ENCODE peak calls at places on chromosome 12, in four cellular contexts. B, L, S and D are unnamed samples.
A peak's percentile ranks its signal among the peaks of the same experiment; 100 is the strongest.

GRCh38 chr12:89556976-89557375 is 31.1 kb upstream of the POC1B start:
- DNase-seq in L (no peak), S (no peak), B (no peak), D (no peak)

GRCh38 chr12:28770329-28770728 is 378.7 kb upstream of the FAR2 start:
- DNase-seq in L (no peak), S (peak; percentile 7), B (no peak), D (peak; percentile 34)

GRCh38 chr12:50690923-50691322 is 73.0 kb upstream of the ATF1 start:
- DNase-seq in B (no peak), S (no peak), L (no peak), D (no peak)

GRCh38 chr12:122981036-122981471 is 573 bp downstream of the ARL6IP4 start:
- DNase-seq in L (no peak), S (no peak), B (no peak), D (no peak)

GRCh38 chr12:97500537-97500936 is 37.9 kb downstream of the RMST start:
- DNase-seq in B (no peak), S (no peak), L (no peak), D (no peak)

GRCh38 chr12:25655702-25656101 is 102.6 kb upstream of the LMNTD1 start:
- DNase-seq in B (no peak), L (no peak), S (no peak), D (no peak)

GRCh38 chr12:12425616-12426015 is 68.7 kb downstream of the BORCS5 start:
- DNase-seq in S (no peak), L (no peak), B (no peak), D (no peak)

GRCh38 chr12:128026696-128027574 is 240.0 kb upstream of the TMEM132C start:
- DNase-seq in L (no peak), S (no peak), B (no peak), D (no peak)

GRCh38 chr12:104825408-104825807 is 132.7 kb downstream of the SLC41A2 start:
- DNase-seq in S (peak; percentile 36), L (no peak), B (no peak), D (no peak)

GRCh38 chr12:127270193-127270592 is 996.8 kb upstream of the TMEM132C start:
- DNase-seq in L (no peak), B (no peak), S (peak; percentile 16), D (no peak)

GRCh38 chr12:91397866-91398532 is 215.4 kb upstream of the DCN start:
- DNase-seq in B (no peak), L (no peak), S (no peak), D (no peak)

GRCh38 chr12:92973614-92974013 is 44.5 kb upstream of the EEA1 start:
- DNase-seq in L (no peak), S (peak; percentile 62), B (no peak), D (no peak)

GRCh38 chr12:121392325-121392716 is 7.6 kb upstream of the RNF34 start:
- DNase-seq in S (no peak), B (no peak), L (no peak), D (no peak)

GRCh38 chr12:57576613-57577160 is 14.3 kb upstream of the PIP4K2C start:
- DNase-seq in S (no peak), B (no peak), L (no peak), D (no peak)

GRCh38 chr12:93634416-93634815 is 42.8 kb upstream of the CRADD start:
- DNase-seq in B (no peak), S (no peak), L (no peak), D (no peak)

GRCh38 chr12:106291342-106291741 is 11.2 kb upstream of the TCP11L2 start:
- DNase-seq in S (no peak), B (no peak), L (no peak), D (no peak)

GRCh38 chr12:95262808-95263207 is 45.2 kb downstream of the VEZT start:
- DNase-seq in S (no peak), L (no peak), B (no peak), D (peak; percentile 39)

GRCh38 chr12:88925370-88925915 is 345.2 kb upstream of the KITLG start:
- DNase-seq in B (no peak), S (no peak), L (no peak), D (no peak)

GRCh38 chr12:98591209-98591608 is 2.3 kb upstream of the SLC25A3 start:
- DNase-seq in S (no peak), L (no peak), B (no peak), D (no peak)

DNA sequence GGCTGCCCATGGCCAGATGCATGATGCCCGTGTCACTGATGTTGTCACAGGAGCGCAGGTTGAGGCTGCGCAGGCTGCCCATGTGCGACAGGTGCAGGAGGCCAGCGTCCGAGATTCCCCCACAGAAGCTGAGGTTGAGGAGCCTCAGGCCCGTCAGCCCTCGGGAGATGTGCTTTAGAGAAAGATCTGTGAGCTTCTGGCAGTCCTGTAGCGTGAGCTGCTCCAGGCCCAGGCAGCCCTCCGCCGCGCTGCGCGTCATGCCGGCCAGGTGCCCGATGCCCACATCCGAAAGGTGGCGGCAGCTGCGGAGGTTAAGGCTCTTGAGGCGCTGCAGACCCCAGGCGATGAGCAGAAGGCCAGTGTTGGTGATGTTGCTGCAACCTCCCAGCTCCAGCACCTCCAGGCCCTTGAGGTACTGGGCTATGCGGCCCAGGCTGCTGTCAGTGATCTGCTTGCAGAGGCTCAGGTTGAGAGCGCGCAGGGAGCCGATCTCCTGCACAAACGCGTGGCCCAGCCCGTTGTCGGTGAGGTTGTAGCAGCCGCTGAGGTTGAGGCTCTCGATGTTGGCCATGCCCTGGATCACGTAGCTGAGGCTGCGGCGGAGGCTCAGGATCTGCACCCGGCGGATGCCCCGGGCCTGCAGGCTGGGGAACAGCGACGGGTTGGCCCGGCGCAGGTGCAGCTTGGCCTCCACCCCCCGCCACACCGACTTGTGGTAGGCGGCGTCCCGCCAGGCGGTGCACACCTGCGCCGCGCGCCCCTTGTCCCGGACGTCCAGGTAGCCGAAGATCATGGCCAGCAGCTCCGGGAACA is 943 bp downstream of the FBXL14 start:
- DNase-seq in S (peak; percentile 55), B (no peak), L (peak; percentile 78), D (peak; percentile 44)
- TF ChIP-seq POLR2A in S (peak; percentile 15), B (no peak), L (no peak), D (no peak)

DNA sequence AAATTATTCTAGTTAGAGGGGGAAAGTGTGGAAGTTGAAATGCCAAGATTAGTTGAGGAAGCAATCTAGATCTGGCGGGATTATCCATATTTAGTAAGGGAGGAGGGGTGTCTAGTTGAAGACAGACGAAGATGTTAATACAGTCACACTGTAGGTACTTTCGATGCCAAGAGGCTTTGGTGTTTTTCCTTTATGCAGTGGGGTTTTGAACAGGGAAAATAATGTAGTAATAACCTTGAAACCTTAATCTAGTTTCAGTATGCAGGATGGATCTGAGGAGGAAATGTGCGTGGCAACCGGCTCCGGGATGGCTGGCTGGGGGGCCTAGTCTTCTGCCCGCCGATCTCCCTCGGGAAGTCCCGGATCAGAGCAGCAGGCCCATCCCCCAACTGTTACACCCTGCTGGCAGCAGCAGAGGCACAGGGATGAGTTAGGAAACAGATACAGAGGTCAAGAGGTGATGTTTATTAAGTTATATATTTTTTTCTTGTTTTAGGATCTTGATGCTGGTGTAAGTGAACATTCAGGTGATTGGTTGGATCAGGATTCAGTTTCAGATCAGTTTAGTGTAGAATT is 27.4 kb downstream of the MDM2 start:
- DNase-seq in B (no peak), S (no peak), L (no peak), D (no peak)
- TF ChIP-seq POLR2A in B (no peak), S (no peak), L (no peak), D (no peak)

DNA sequence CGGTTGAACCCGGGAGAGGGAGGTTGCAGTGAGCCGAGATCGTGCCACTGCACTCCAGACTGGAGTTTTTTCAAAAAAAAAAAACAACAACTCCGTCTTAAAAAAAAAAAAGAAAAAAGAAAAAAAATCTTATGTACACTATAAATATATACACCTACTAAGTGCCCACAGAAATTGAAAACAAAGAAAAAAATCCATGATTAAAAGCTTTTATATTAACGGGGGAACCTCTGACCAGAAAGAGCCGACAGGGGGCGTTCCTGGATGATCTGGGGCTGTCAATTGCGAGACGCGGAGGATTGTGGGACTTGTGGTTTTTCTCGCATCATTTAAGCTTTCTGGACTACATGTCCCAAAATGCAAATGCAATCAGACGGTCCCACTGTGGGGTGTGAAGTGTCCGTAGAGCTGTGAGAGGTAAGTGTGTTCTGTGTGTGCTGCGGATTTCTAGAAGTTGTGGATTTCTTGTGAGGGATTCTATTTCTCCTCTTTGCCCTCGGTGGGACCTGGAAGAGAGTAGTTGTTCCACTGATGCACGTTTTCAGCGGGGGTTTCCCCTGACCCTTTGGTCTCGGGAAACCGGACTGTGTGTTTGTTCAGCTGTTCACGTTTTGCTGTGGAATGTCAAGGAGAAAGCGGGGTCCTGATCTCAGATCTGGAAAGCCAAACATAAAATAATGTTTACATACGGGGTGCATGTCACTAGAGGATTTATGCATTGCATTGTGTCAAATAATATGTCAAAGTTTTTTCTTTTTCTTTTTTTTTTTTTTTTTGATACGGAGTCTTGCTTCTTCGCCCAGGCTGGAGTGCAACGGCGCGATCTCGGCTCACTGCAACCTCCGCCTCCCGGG is at the start of gene SIRT4:
- DNase-seq in B (no peak), L (peak; percentile 92), S (peak; percentile 95), D (peak; percentile 83)
- TF ChIP-seq POLR2A in B (no peak), L (no peak), S (no peak), D (peak; percentile 17)

DNA sequence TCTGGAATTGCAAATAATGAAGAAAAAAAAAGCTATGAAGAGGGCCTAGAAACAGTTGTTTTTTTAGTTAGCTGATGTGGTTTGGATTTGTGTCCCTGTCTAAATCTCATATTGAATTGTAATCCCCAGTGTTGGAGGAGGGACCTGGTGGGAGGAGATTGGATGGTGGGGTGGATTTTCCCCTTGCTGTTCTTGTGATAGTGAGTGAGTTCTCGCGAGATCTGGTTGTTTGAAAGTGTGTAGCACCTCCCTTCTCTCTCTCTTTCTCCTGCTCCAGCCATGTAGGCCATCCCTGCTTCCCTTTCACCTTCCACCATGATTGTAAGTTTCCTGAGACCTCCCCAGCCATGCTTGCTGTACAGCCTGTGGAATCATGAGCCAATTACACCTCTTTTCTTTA is 126.1 kb downstream of the ASCL4 start:
- DNase-seq in S (no peak), B (no peak), L (no peak), D (no peak)
- TF ChIP-seq POLR2A in S (no peak), B (no peak), L (no peak), D (no peak)

DNA sequence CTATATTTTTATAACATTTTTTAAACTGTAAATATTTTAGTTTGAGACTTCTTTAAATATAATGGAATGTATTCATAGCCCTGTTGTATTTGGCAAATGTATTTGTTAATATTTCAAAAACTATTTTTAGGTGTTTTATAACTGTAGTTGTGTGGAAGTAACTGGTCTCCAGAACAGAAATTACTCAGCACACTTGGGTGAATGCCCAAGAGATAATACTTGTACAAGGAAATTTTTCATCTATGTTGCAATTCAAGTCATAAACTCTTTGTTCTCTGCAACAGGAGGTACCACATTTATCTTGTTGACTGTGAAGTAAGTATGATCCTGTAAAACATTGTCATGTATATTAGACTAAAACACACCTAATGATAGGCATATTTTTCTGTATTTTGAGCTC is 72.8 kb downstream of the SLCO1B3 start:
- DNase-seq in L (no peak), B (no peak), S (peak; percentile 71), D (no peak)
- TF ChIP-seq POLR2A in L (no peak), B (no peak), S (no peak), D (no peak)

GRCh38 chr12:27707216-27707615 is 3.4 kb upstream of the MRPS35 start:
- DNase-seq in B (no peak), S (no peak), L (no peak), D (no peak)

GRCh38 chr12:27709932-27710591 is 570 bp upstream of the MRPS35 start:
- DNase-seq in B (no peak), L (no peak), S (peak; percentile 68), D (peak; percentile 21)

GRCh38 chr12:27703720-27704452 is 6.7 kb upstream of the MRPS35 start:
- DNase-seq in B (no peak), L (no peak), S (peak; percentile 88), D (peak; percentile 67)

GRCh38 chr12:27709212-27709931 is 1.3 kb upstream of the MRPS35 start:
- DNase-seq in S (no peak), B (no peak), L (no peak), D (no peak)

GRCh38 chr12:27705263-27705662 is 5.4 kb upstream of the MRPS35 start:
- DNase-seq in B (no peak), L (no peak), S (no peak), D (no peak)
- TF ChIP-seq POLR2A in B (no peak), L (no peak), S (no peak), D (no peak)